ENCODE peak calls at places on chromosomes 11 and 22, in four cellular contexts. E is NCI-H82, P is KBM-7, J is GM10248. S is an unnamed sample.

GRCh38 chr11:128553662-128554392 is 33.5 kb downstream of the ETS1 start:
- DNase-seq in E (peak), P (no peak), J (no peak), S (peak)

GRCh38 chr11:69704508-69705245 is 855 bp upstream of the FGF19 start:
- DNase-seq in E (peak), P (peak), J (no peak), S (peak)

GRCh38 chr22:32909561-32910348 is 108.2 kb downstream of the TIMP3 start:
- DNase-seq in E (no peak), P (no peak), J (no peak), S (no peak)

GRCh38 chr11:113378692-113379091 is 8.9 kb upstream of the ANKK1 start:
- DNase-seq in E (no peak), P (no peak), J (no peak), S (no peak)

GRCh38 chr22:45418770-45419138 is 5.3 kb downstream of the RIBC2 start:
- DNase-seq in E (no peak), P (no peak), J (no peak), S (no peak)

GRCh38 chr11:109378049-109378448 is 43.9 kb upstream of the C11orf87 start:
- DNase-seq in E (no peak), P (no peak), J (no peak), S (no peak)

GRCh38 chr11:120597250-120597649 is 85.7 kb downstream of the GRIK4 start:
- DNase-seq in E (no peak), P (no peak), J (no peak), S (no peak)

GRCh38 chr11:27209562-27210005 is 153.4 kb downstream of the CCDC34 start:
- DNase-seq in E (peak), P (no peak), J (no peak), S (peak)

GRCh38 chr22:43829904-43830851 is 18.1 kb upstream of the EFCAB6 start:
- DNase-seq in E (no peak), P (no peak), J (no peak), S (peak)

GRCh38 chr11:117175104-117175503 is 3.4 kb upstream of the SIDT2 start:
- DNase-seq in E (no peak), P (no peak), J (no peak), S (no peak)

GRCh38 chr11:37948258-37948657 is 1350.2 kb upstream of the RAG2 start:
- DNase-seq in E (no peak), P (no peak), J (no peak), S (no peak)

GRCh38 chr22:31248138-31248745 is 36.1 kb downstream of the LIMK2 start:
- DNase-seq in E (peak), P (peak), J (peak), S (peak)

GRCh38 chr11:2300936-2301630 is 635 bp downstream of the C11orf21 start:
- DNase-seq in E (no peak), P (peak), J (no peak), S (no peak)

GRCh38 chr11:27319065-27319464 is 44.0 kb downstream of the CCDC34 start:
- DNase-seq in E (no peak), P (no peak), J (peak), S (no peak)

GRCh38 chr11:117449111-117449693 is 121.5 kb downstream of the CEP164 start:
- DNase-seq in E (no peak), P (no peak), J (no peak), S (no peak)

GRCh38 chr11:111537336-111537860 is 3.1 kb upstream of the LAYN start:
- DNase-seq in E (no peak), P (no peak), J (no peak), S (no peak)

GRCh38 chr11:70398834-70399680 is 728 bp downstream of the CTTN start:
- DNase-seq in E (no peak), P (no peak), J (peak), S (no peak)

GRCh38 chr22:17106161-17106784 is 14.9 kb downstream of the TMEM121B start:
- DNase-seq in E (peak), P (no peak), J (no peak), S (no peak)

GRCh38 chr11:10418259-10418949 is 36.7 kb upstream of the AMPD3 start:
- DNase-seq in E (no peak), P (no peak), J (no peak), S (no peak)

GRCh38 chr11:7559404-7560283 is 45.8 kb downstream of the PPFIBP2 start:
- DNase-seq in E (peak), P (no peak), J (no peak), S (peak)

GRCh38 chr22:35899736-35900135 is 128.9 kb downstream of the RBFOX2 start:
- DNase-seq in E (no peak), P (no peak), J (no peak), S (no peak)

GRCh38 chr11:63639195-63639832 is 25.1 kb upstream of the PLAAT3 start:
- DNase-seq in E (no peak), P (peak), J (no peak), S (peak)

GRCh38 chr22:49753961-49754673 is 73.6 kb downstream of the BRD1 start:
- DNase-seq in E (no peak), P (no peak), J (no peak), S (peak)

GRCh38 chr11:110433393-110434333 is 3.9 kb downstream of the FDX1 start:
- DNase-seq in E (peak), P (peak), J (peak), S (peak)

GRCh38 chr22:41975299-41976069 is 6.2 kb downstream of the SEPTIN3 start:
- DNase-seq in E (no peak), P (no peak), J (no peak), S (peak)

GRCh38 chr22:35480627-35481565 is 59.7 kb upstream of the RASD2 start:
- DNase-seq in E (peak), P (peak), J (no peak), S (peak)

GRCh38 chr22:42316988-42317387 is 46.5 kb upstream of the TCF20 start:
- DNase-seq in E (no peak), P (no peak), J (no peak), S (peak)

GRCh38 chr22:50536231-50536630 is 6.4 kb upstream of the TYMP start:
- DNase-seq in E (no peak), P (no peak), J (no peak), S (no peak)

GRCh38 chr11:1792461-1792860 is 28.7 kb upstream of the CTSD start:
- DNase-seq in E (no peak), P (peak), J (no peak), S (no peak)

GRCh38 chr22:22919041-22919440 is 31.4 kb downstream of the IGLL5 start:
- DNase-seq in E (no peak), P (no peak), J (no peak), S (no peak)

GRCh38 chr11:67694875-67695555 is 20.6 kb upstream of the ALDH3B2 start:
- DNase-seq in E (no peak), P (no peak), J (no peak), S (no peak)

GRCh38 chr11:88779551-88779950 is 286.2 kb downstream of the GRM5 start:
- DNase-seq in E (no peak), P (no peak), J (no peak), S (no peak)

GRCh38 chr11:132987936-132988335 is 544.4 kb downstream of the OPCML start:
- DNase-seq in E (no peak), P (no peak), J (no peak), S (no peak)

GRCh38 chr11:65932558-65932919 is 12.7 kb upstream of the TSGA10IP start:
- DNase-seq in E (peak), P (peak), J (no peak), S (peak)

GRCh38 chr22:32058656-32059280 is 15.7 kb downstream of the SLC5A1 start:
- DNase-seq in E (no peak), P (no peak), J (no peak), S (no peak)

GRCh38 chr11:8080674-8081590 is at the start of gene TUB:
- DNase-seq in E (peak), P (peak), J (no peak), S (peak)

GRCh38 chr11:76800466-76801200 is 17.5 kb downstream of the TSKU start:
- DNase-seq in E (no peak), P (no peak), J (no peak), S (no peak)

GRCh38 chr11:70315726-70316125 is 45.2 kb downstream of the PPFIA1 start:
- DNase-seq in E (no peak), P (peak), J (no peak), S (no peak)

GRCh38 chr11:60169264-60169915 is 13.5 kb downstream of the MS4A6A start:
- DNase-seq in E (no peak), P (peak), J (no peak), S (peak)

S was measured in NCI-H69.